ENCODE peak calls at places on chromosomes 5 and 9, in four cellular contexts. F is activated CD4-positive, alpha-beta T cell treated with anti-CD3 and anti-CD28 coated beads, Interleukin-2, amount 50 U/mL, for 48 hours; C is neuronal stem cell; P is head of caudate nucleus. W is an unnamed sample.

GRCh38 chr9:86637515-86637914 is 283.3 kb upstream of the TUT7 start:
- DNase-seq in F (peak), C (peak), P (peak), W (no peak)

GRCh38 chr5:20694121-20694520 is 706.1 kb upstream of the CDH18 start:
- DNase-seq in F (no peak), C (no peak), P (no peak), W (no peak)

GRCh38 chr5:9898319-9898718 is 268.2 kb upstream of the TAS2R1 start:
- DNase-seq in F (no peak), C (peak), P (peak), W (no peak)

GRCh38 chr5:73419414-73420390 is 28.9 kb downstream of the FOXD1 start:
- DNase-seq in F (no peak), C (no peak), P (no peak), W (no peak)

GRCh38 chr5:28710360-28710759 is 1672.0 kb upstream of the CDH9 start:
- DNase-seq in F (no peak), C (no peak), P (no peak), W (no peak)

GRCh38 chr9:129235931-129236331 is 57.9 kb upstream of the IER5L start:
- DNase-seq in F (peak), C (no peak), P (no peak), W (peak)

GRCh38 chr9:18274693-18275092 is 199.3 kb upstream of the ADAMTSL1 start:
- DNase-seq in F (no peak), C (no peak), P (no peak), W (no peak)

GRCh38 chr9:117796681-117797080 is 92.5 kb downstream of the TLR4 start:
- DNase-seq in F (no peak), C (no peak), P (no peak), W (no peak)

GRCh38 chr5:71483355-71483754 is 27.9 kb downstream of the BDP1 start:
- DNase-seq in F (no peak), C (no peak), P (no peak), W (no peak)

W was measured in activated CD4-positive, alpha-beta memory T cell treated with anti-CD3 and anti-CD28 coated beads, Interleukin-2, amount 10 ng/mL, durations not matched to agents 7 days and 5 days.